ENCODE peak calls at places on chromosomes 6 and 20, in six cellular contexts. C is GM23338, D is thoracic aorta, Q is left ventricle myocardium inferior, O is IMR-90, A is mammary epithelial cell. N is an unnamed sample.
A peak's percentile ranks its signal among the peaks of the same experiment; 100 is the strongest.

GRCh38 chr20:13995841-13996240 is 525 bp downstream of the MACROD2 start:
- DNase-seq in O (no peak), D (no peak), C (peak; percentile 65), Q (peak; percentile 17), A (peak; percentile 41), N (peak; percentile 14)

GRCh38 chr6:1616556-1617463 is 7.1 kb downstream of the FOXC1 start:
- DNase-seq in C (peak; percentile 35), Q (no peak), D (no peak), A (no peak), O (no peak), N (no peak)

GRCh38 chr20:58852559-58853271 is at the start of gene GNAS:
- DNase-seq in Q (peak; percentile 58), A (peak; percentile 24), C (peak; percentile 96), O (peak; percentile 60), D (no peak), N (peak; percentile 73)

GRCh38 chr20:25065625-25066338 is 7.8 kb upstream of the ACSS1 start:
- DNase-seq in O (peak; percentile 52), A (peak; percentile 44), D (no peak), Q (peak; percentile 64), C (peak; percentile 79), N (peak; percentile 74)

GRCh38 chr20:57708694-57709673 is 831 bp downstream of the PMEPA1 start:
- DNase-seq in Q (peak; percentile 43), O (peak; percentile 19), C (no peak), A (no peak), D (no peak), N (peak; percentile 22)

GRCh38 chr6:35213824-35214756 is at the start of gene SCUBE3:
- DNase-seq in Q (peak; percentile 30), C (peak; percentile 86), A (peak; percentile 36), D (no peak), O (peak; percentile 42), N (peak; percentile 59)

GRCh38 chr20:37305839-37306238 is 16.4 kb downstream of the MANBAL start:
- DNase-seq in A (no peak), Q (no peak), O (no peak), D (no peak), C (no peak), N (no peak)

GRCh38 chr6:54681987-54682386 is 164.6 kb upstream of the FAM83B start:
- DNase-seq in D (no peak), C (no peak), A (peak; percentile 59), O (peak; percentile 84), Q (no peak), N (no peak)

GRCh38 chr20:56422131-56422823 is 10.2 kb downstream of the CASS4 start:
- DNase-seq in C (no peak), O (peak; percentile 88), D (no peak), Q (no peak), A (peak; percentile 55), N (peak; percentile 15)

GRCh38 chr6:53795254-53795701 is 473 bp downstream of the LRRC1 start:
- DNase-seq in A (peak; percentile 53), D (no peak), O (no peak), C (peak; percentile 54), Q (no peak), N (no peak)

GRCh38 chr6:28896505-28897392 is 27.0 kb downstream of the TRIM27 start:
- DNase-seq in O (peak; percentile 55), Q (peak; percentile 44), D (no peak), C (peak; percentile 78), A (peak; percentile 68), N (peak; percentile 75)

GRCh38 chr20:38127011-38127621 is 38.0 kb downstream of the TGM2 start:
- DNase-seq in Q (no peak), C (no peak), A (peak; percentile 50), D (peak; percentile 62), O (peak; percentile 83), N (no peak)

GRCh38 chr20:45080867-45081616 is 19.9 kb downstream of the KCNS1 start:
- DNase-seq in Q (no peak), C (peak; percentile 19), A (no peak), D (no peak), O (peak; percentile 52), N (peak; percentile 36)

GRCh38 chr6:37906121-37906520 is 86.6 kb downstream of the ZFAND3 start:
- DNase-seq in Q (no peak), D (no peak), O (peak; percentile 28), C (no peak), A (no peak), N (no peak)

GRCh38 chr20:13274311-13274965 is 53.4 kb downstream of the ISM1 start:
- DNase-seq in Q (no peak), D (no peak), C (peak; percentile 84), A (no peak), O (no peak), N (no peak)

GRCh38 chr6:73340048-73340447 is 14.0 kb downstream of the DPPA5 start:
- DNase-seq in C (no peak), A (peak; percentile 45), Q (no peak), O (peak; percentile 59), D (no peak), N (no peak)

GRCh38 chr6:48067148-48067709 is 43.8 kb downstream of the PTCHD4 start:
- DNase-seq in C (no peak), A (no peak), D (no peak), O (no peak), Q (no peak), N (no peak)

GRCh38 chr6:72553531-72554202 is 68.2 kb upstream of the KCNQ5 start:
- DNase-seq in A (peak; percentile 91), D (no peak), C (peak; percentile 47), Q (no peak), O (peak; percentile 93), N (peak; percentile 75)

GRCh38 chr6:135438907-135439535 is 58.5 kb downstream of the AHI1 start:
- DNase-seq in A (peak; percentile 14), C (peak; percentile 62), Q (no peak), O (peak; percentile 58), D (no peak), N (peak; percentile 58)

GRCh38 chr6:109236140-109237081 is 141.1 kb downstream of the CEP57L1 start:
- DNase-seq in D (no peak), O (no peak), C (peak; percentile 91), A (no peak), Q (no peak), N (no peak)

GRCh38 chr6:156461647-156462046 is 315.5 kb upstream of the ARID1B start:
- DNase-seq in O (no peak), D (no peak), A (no peak), Q (no peak), C (no peak), N (no peak)

GRCh38 chr6:134175532-134176282 is 123.3 kb upstream of the SLC2A12 start:
- DNase-seq in C (peak; percentile 63), O (peak; percentile 78), Q (peak; percentile 79), A (peak; percentile 67), D (peak; percentile 63), N (peak; percentile 60)

GRCh38 chr20:32195581-32195980 is 12.0 kb downstream of the PLAGL2 start:
- DNase-seq in O (no peak), Q (no peak), C (no peak), A (no peak), D (no peak), N (no peak)

GRCh38 chr6:35142578-35142977 is 1.4 kb upstream of the TCP11 start:
- DNase-seq in O (peak; percentile 43), C (no peak), Q (no peak), A (peak; percentile 42), D (no peak), N (peak; percentile 19)

GRCh38 chr6:93243379-93243778 is 176.0 kb downstream of the EPHA7 start:
- DNase-seq in D (no peak), A (no peak), C (no peak), Q (no peak), O (no peak), N (no peak)

GRCh38 chr6:93242049-93242448 is 177.3 kb downstream of the EPHA7 start:
- DNase-seq in O (no peak), D (no peak), A (no peak), C (no peak), Q (no peak), N (no peak)

GRCh38 chr6:93235775-93236174 is 183.6 kb downstream of the EPHA7 start:
- DNase-seq in C (no peak), Q (no peak), A (no peak), O (no peak), D (no peak), N (no peak)

DNA sequence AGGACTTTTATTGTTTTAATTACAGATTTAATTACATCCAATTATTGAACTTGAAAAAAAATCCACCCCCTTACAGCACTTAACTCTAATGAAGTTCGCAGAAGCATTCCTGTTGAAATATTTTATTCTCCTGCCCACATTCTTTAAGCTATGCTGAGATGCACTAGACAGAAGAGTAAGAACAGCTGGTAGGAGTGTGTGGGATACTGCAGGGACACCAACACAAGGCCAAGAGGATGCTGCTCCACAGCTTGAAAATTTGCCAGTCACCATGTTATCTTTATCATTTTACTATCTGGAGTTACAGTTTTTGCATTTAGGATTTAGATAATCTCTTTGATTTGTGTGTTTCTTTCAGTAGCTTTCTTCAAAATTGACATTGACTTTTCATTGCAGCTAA is 180.7 kb downstream of the EPHA7 start:
- DNase-seq in Q (no peak), D (no peak), A (no peak), C (no peak), O (no peak), N (no peak)
- TF ChIP-seq CTCF in Q (no peak), D (no peak), A (no peak), C (no peak), O (no peak), N (no peak)

DNA sequence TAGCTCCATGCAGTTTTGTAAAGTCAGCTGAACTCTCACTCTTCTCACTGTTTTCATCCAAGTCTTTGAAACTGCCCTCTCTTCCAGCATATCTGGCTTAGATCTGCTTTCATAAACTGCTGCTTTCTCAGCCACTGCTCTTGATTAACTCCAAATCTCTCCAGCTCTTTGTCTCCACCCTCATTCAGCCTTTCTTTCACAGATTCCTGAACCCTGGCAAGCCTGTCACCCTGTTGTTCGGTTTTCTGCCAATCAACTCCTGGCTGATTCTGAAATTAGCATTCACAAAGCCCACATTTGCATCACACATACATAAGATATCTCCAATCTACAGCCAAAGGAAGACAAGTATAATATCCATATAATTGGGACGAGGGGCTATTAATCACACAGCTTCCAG is 301.0 kb upstream of the RNF217 start:
- DNase-seq in C (peak; percentile 46), D (no peak), Q (no peak), O (no peak), A (no peak), N (no peak)
- H3K4me1 ChIP-seq in C (peaks cover 18% of the 10 kb centered on the region), D (no peaks in the 10 kb centered on the region), Q (no peaks in the 10 kb centered on the region), O (no peaks in the 10 kb centered on the region), A (no peaks in the 10 kb centered on the region), N (peaks cover 5% of the 10 kb centered on the region)

DNA sequence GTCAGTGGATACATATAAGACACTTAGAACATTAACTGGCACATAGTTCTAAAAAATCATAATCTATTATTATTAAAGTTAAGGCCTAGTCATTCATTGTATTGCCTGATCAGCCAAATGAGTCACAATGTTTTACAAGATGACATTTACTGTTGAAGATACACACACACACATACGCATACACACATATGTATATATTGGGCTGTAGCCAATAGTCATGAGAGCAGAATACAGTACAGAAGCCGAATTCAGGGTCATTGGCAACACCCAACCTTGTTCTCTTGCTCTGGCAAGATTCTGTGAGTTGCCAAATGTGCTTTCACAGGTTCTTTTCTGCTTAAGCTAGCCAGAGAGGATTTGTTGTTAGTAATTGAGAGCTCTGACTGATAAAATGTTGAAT is 922.8 kb upstream of the MAP3K7 start:
- DNase-seq in D (no peak), A (no peak), C (no peak), Q (no peak), O (no peak), N (no peak)
- H3K4me3 ChIP-seq in D (no peak overlapping the region), A (no peak overlapping the region), C (no peak overlapping the region), Q (no peak overlapping the region), O (no peak overlapping the region), N (no peak overlapping the region)

DNA sequence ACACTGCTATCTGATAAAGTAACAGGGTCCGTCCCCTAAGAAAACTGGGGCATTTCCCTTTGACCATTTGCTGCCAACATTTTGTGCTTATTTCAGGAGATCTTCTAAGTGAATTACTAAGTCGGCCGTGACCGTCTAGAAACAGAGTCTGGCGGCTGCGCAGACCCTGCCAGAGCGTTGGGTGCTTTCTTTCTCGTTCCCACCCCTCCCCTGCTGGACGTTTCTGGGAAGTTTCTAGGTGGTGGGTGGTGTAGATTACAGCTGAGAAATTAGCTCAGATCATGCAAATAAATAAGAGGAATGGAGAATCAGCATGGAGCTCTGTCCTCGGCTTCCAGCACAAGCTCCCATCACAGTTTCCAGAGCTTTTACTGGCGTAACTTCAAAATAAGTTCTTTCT is 128.0 kb downstream of the MYLK4 start:
- DNase-seq in D (no peak), C (no peak), O (no peak), Q (no peak), A (no peak), N (no peak)
- TF ChIP-seq CTCF in D (peak; percentile 53), C (no peak), O (no peak), Q (no peak), A (no peak), N (no peak)